ENCODE peak calls at places on chromosomes 3 and 15, in eight cellular contexts. One of them, this sample, is unnamed.

GRCh38 chr15:101201411-101202174 is 50.3 kb downstream of the CHSY1 start:
- DNase-seq in fibroblast of lung: peak; percentile 99
- DNase-seq in HCT116: peak; percentile 19
- DNase-seq in GM12878: no peak
- DNase-seq in ascending aorta: peak; percentile 98
- DNase-seq in cardiac muscle cell: peak; percentile 62
- DNase-seq in left ventricle myocardium inferior: peak; percentile 87
- DNase-seq in endodermal cell: peak; percentile 97
- DNase-seq in this sample: peak; percentile 92

GRCh38 chr3:4047343-4047742 is 248.1 kb downstream of the LRRN1 start:
- DNase-seq in fibroblast of lung: no peak
- DNase-seq in HCT116: no peak
- DNase-seq in GM12878: no peak
- DNase-seq in ascending aorta: no peak
- DNase-seq in cardiac muscle cell: no peak
- DNase-seq in left ventricle myocardium inferior: no peak
- DNase-seq in endodermal cell: no peak
- DNase-seq in this sample: no peak

GRCh38 chr3:23108651-23109050 is 94.5 kb upstream of the UBE2E2 start:
- DNase-seq in fibroblast of lung: no peak
- DNase-seq in HCT116: no peak
- DNase-seq in GM12878: no peak
- DNase-seq in ascending aorta: no peak
- DNase-seq in cardiac muscle cell: no peak
- DNase-seq in left ventricle myocardium inferior: no peak
- DNase-seq in endodermal cell: no peak
- DNase-seq in this sample: no peak

GRCh38 chr3:46880884-46881818 is 3.6 kb downstream of the PTH1R start:
- DNase-seq in fibroblast of lung: no peak
- DNase-seq in HCT116: no peak
- DNase-seq in GM12878: no peak
- DNase-seq in ascending aorta: no peak
- DNase-seq in cardiac muscle cell: no peak
- DNase-seq in left ventricle myocardium inferior: no peak
- DNase-seq in endodermal cell: peak; percentile 86
- DNase-seq in this sample: no peak

GRCh38 chr3:152291238-152291637 is 22.5 kb downstream of the MBNL1 start:
- DNase-seq in fibroblast of lung: no peak
- DNase-seq in HCT116: no peak
- DNase-seq in GM12878: no peak
- DNase-seq in ascending aorta: no peak
- DNase-seq in cardiac muscle cell: no peak
- DNase-seq in left ventricle myocardium inferior: no peak
- DNase-seq in endodermal cell: no peak
- DNase-seq in this sample: no peak

GRCh38 chr3:48303021-48303420 is 30.4 kb downstream of the SPINK8 start:
- DNase-seq in fibroblast of lung: no peak
- DNase-seq in HCT116: no peak
- DNase-seq in GM12878: no peak
- DNase-seq in ascending aorta: no peak
- DNase-seq in cardiac muscle cell: no peak
- DNase-seq in left ventricle myocardium inferior: no peak
- DNase-seq in endodermal cell: no peak
- DNase-seq in this sample: no peak

GRCh38 chr15:48493084-48493762 is 152.3 kb downstream of the FBN1 start:
- DNase-seq in fibroblast of lung: peak; percentile 95
- DNase-seq in HCT116: no peak
- DNase-seq in GM12878: no peak
- DNase-seq in ascending aorta: no peak
- DNase-seq in cardiac muscle cell: no peak
- DNase-seq in left ventricle myocardium inferior: no peak
- DNase-seq in endodermal cell: no peak
- DNase-seq in this sample: peak; percentile 38

GRCh38 chr3:101813817-101814440 is 34.9 kb downstream of the NXPE3 start:
- DNase-seq in fibroblast of lung: peak; percentile 67
- DNase-seq in HCT116: peak; percentile 7
- DNase-seq in GM12878: no peak
- DNase-seq in ascending aorta: no peak
- DNase-seq in cardiac muscle cell: no peak
- DNase-seq in left ventricle myocardium inferior: no peak
- DNase-seq in endodermal cell: no peak
- DNase-seq in this sample: no peak

GRCh38 chr3:52233968-52234367 is 5.0 kb downstream of the TWF2 start:
- DNase-seq in fibroblast of lung: no peak
- DNase-seq in HCT116: no peak
- DNase-seq in GM12878: no peak
- DNase-seq in ascending aorta: no peak
- DNase-seq in cardiac muscle cell: no peak
- DNase-seq in left ventricle myocardium inferior: peak; percentile 71
- DNase-seq in endodermal cell: no peak
- DNase-seq in this sample: no peak

GRCh38 chr15:79430901-79431635 is 1.1 kb upstream of the MINAR1 start:
- DNase-seq in fibroblast of lung: no peak
- DNase-seq in HCT116: no peak
- DNase-seq in GM12878: no peak
- DNase-seq in ascending aorta: no peak
- DNase-seq in cardiac muscle cell: peak; percentile 30
- DNase-seq in left ventricle myocardium inferior: no peak
- DNase-seq in endodermal cell: peak; percentile 67
- DNase-seq in this sample: no peak
- H3K27me3 ChIP-seq in fibroblast of lung: peaks cover 23% of the 10 kb centered on the region
- H3K27me3 ChIP-seq in HCT116: no peaks in the 10 kb centered on the region
- H3K27me3 ChIP-seq in GM12878: peaks cover 10% of the 10 kb centered on the region
- H3K27me3 ChIP-seq in ascending aorta: no peaks in the 10 kb centered on the region
- H3K27me3 ChIP-seq in cardiac muscle cell: peaks cover 84% of the 10 kb centered on the region
- H3K27me3 ChIP-seq in left ventricle myocardium inferior: peaks cover 100% of the 10 kb centered on the region
- H3K27me3 ChIP-seq in endodermal cell: peaks cover 91% of the 10 kb centered on the region
- H3K27me3 ChIP-seq in this sample: peaks cover 43% of the 10 kb centered on the region

DNA sequence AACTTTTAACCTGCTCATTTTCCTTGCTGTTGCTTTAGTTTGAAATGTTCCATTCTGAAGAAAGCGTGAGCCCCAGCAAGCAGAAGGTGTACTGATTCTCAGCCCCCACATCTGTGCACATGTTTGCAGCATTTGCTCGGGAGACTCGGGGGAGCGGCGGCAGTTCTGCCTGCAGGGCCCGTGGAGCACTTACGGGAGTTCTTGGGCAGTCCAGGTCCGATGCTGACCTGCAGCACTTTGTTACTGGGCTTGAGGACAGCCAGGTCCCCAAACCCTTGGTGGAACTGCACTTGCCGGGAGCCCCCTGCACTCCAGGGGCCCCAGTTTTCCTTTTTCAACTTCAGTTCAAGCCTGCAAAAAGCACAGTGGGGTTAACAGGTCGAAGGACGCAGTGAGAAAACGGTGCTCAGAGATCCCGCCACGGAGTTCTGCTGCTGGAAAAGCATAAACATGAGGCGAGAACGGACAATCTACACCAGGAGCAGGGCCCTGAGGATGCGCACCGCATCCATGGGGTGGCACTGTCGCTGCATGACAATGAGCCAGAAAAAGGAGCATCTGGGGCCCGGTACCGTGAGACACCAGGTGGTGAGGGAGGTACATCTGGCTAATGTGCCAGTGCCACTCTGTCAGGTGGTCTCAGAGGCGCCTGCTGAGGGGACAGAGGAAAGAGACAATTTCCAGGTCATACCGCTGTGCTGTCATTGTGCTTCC is 45.6 kb upstream of the LDHAL6B start:
- DNase-seq in fibroblast of lung: peak; percentile 44
- DNase-seq in HCT116: no peak
- DNase-seq in GM12878: no peak
- DNase-seq in ascending aorta: no peak
- DNase-seq in cardiac muscle cell: peak; percentile 43
- DNase-seq in left ventricle myocardium inferior: no peak
- DNase-seq in endodermal cell: peak; percentile 91
- DNase-seq in this sample: no peak
- TF ChIP-seq CTCF in fibroblast of lung: peak; percentile 38
- TF ChIP-seq CTCF in HCT116: peak; percentile 82
- TF ChIP-seq CTCF in GM12878: peak; percentile 43
- TF ChIP-seq CTCF in ascending aorta: no peak
- TF ChIP-seq CTCF in cardiac muscle cell: peak; percentile 39
- TF ChIP-seq CTCF in left ventricle myocardium inferior: peak; percentile 43
- TF ChIP-seq CTCF in endodermal cell: peak; percentile 85
- TF ChIP-seq CTCF in this sample: peak; percentile 50

DNA sequence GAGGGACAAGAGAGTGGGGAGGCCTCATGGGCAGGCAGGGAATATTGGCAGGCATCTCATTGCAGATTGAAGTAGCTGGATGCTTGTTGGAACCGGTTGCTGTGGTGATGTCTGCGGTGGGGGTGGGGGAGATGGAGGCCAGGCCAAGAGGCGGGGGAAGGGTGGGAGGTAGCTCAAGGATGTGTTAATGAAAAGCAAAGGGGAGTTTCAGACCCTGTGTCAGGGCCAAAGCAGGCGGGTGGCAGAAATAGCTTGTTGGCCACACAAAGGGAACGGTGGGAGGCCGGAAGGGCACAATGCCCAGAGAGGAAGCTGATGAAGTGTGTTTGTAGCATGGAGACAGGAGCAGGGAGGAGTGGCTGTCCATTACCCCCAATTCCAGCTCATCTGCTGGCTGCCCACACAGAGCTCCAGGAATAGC is 28.0 kb downstream of the CCDC33 start:
- DNase-seq in fibroblast of lung: no peak
- DNase-seq in HCT116: no peak
- DNase-seq in GM12878: no peak
- DNase-seq in ascending aorta: no peak
- DNase-seq in cardiac muscle cell: no peak
- DNase-seq in left ventricle myocardium inferior: no peak
- DNase-seq in endodermal cell: peak; percentile 69
- DNase-seq in this sample: no peak
- H3K27me3 ChIP-seq in fibroblast of lung: peaks cover 22% of the 10 kb centered on the region
- H3K27me3 ChIP-seq in HCT116: peaks cover 59% of the 10 kb centered on the region
- H3K27me3 ChIP-seq in GM12878: peaks cover 4% of the 10 kb centered on the region
- H3K27me3 ChIP-seq in ascending aorta: no peaks in the 10 kb centered on the region
- H3K27me3 ChIP-seq in cardiac muscle cell: no peaks in the 10 kb centered on the region
- H3K27me3 ChIP-seq in left ventricle myocardium inferior: peaks cover 93% of the 10 kb centered on the region
- H3K27me3 ChIP-seq in endodermal cell: no peaks in the 10 kb centered on the region
- H3K27me3 ChIP-seq in this sample: peaks cover 46% of the 10 kb centered on the region

GRCh38 chr3:100740207-100740606 is 30.9 kb downstream of the TFG start:
- DNase-seq in fibroblast of lung: no peak
- DNase-seq in HCT116: no peak
- DNase-seq in GM12878: no peak
- DNase-seq in ascending aorta: no peak
- DNase-seq in cardiac muscle cell: no peak
- DNase-seq in left ventricle myocardium inferior: no peak
- DNase-seq in endodermal cell: no peak
- DNase-seq in this sample: no peak

GRCh38 chr3:100732435-100732834 is 23.1 kb downstream of the TFG start:
- DNase-seq in fibroblast of lung: no peak
- DNase-seq in HCT116: no peak
- DNase-seq in GM12878: no peak
- DNase-seq in ascending aorta: no peak
- DNase-seq in cardiac muscle cell: no peak
- DNase-seq in left ventricle myocardium inferior: no peak
- DNase-seq in endodermal cell: no peak
- DNase-seq in this sample: no peak

DNA sequence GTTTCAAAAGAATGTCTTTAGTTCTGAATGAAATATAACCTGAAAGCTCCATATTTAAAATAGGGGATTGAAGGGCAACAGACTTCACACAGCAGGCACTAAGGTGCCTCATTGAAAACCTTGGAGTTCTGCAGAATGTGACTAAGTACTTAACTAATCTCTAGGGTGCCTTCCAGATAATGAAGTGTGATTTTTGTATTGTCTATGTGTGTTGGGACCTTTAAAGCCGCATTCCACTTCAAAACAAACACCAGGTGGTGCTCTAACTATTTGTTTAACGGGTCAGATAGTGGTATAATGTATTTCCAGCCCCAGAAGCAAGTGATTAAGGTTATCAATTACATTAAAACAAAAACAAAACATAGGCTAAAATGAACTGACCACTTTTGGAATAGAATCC is 28.0 kb downstream of the TFG start:
- DNase-seq in fibroblast of lung: peak; percentile 38
- DNase-seq in HCT116: no peak
- DNase-seq in GM12878: no peak
- DNase-seq in ascending aorta: no peak
- DNase-seq in cardiac muscle cell: peak; percentile 53
- DNase-seq in left ventricle myocardium inferior: no peak
- DNase-seq in endodermal cell: peak; percentile 64
- DNase-seq in this sample: no peak
- TF ChIP-seq CTCF in fibroblast of lung: peak; percentile 34
- TF ChIP-seq CTCF in HCT116: peak; percentile 20
- TF ChIP-seq CTCF in GM12878: peak; percentile 21
- TF ChIP-seq CTCF in ascending aorta: peak; percentile 43
- TF ChIP-seq CTCF in cardiac muscle cell: peak; percentile 45
- TF ChIP-seq CTCF in left ventricle myocardium inferior: peak; percentile 48
- TF ChIP-seq CTCF in endodermal cell: peak; percentile 62
- TF ChIP-seq CTCF in this sample: peak; percentile 45

GRCh38 chr3:122913539-122914100 is 113.9 kb downstream of the SEMA5B start:
- DNase-seq in fibroblast of lung: no peak
- DNase-seq in HCT116: no peak
- DNase-seq in GM12878: no peak
- DNase-seq in ascending aorta: peak; percentile 47
- DNase-seq in cardiac muscle cell: no peak
- DNase-seq in left ventricle myocardium inferior: no peak
- DNase-seq in endodermal cell: peak; percentile 38
- DNase-seq in this sample: no peak

GRCh38 chr3:122915300-122916055 is 112.1 kb downstream of the SEMA5B start:
- DNase-seq in fibroblast of lung: no peak
- DNase-seq in HCT116: no peak
- DNase-seq in GM12878: no peak
- DNase-seq in ascending aorta: peak; percentile 52
- DNase-seq in cardiac muscle cell: no peak
- DNase-seq in left ventricle myocardium inferior: no peak
- DNase-seq in endodermal cell: peak; percentile 33
- DNase-seq in this sample: no peak

GRCh38 chr3:122908251-122908650 is 113.4 kb downstream of the SLC49A4 start:
- DNase-seq in fibroblast of lung: no peak
- DNase-seq in HCT116: no peak
- DNase-seq in GM12878: no peak
- DNase-seq in ascending aorta: no peak
- DNase-seq in cardiac muscle cell: no peak
- DNase-seq in left ventricle myocardium inferior: no peak
- DNase-seq in endodermal cell: peak; percentile 35
- DNase-seq in this sample: no peak

GRCh38 chr3:122912772-122913538 is 114.6 kb downstream of the SEMA5B start:
- DNase-seq in fibroblast of lung: no peak
- DNase-seq in HCT116: no peak
- DNase-seq in GM12878: no peak
- DNase-seq in ascending aorta: peak; percentile 44
- DNase-seq in cardiac muscle cell: no peak
- DNase-seq in left ventricle myocardium inferior: no peak
- DNase-seq in endodermal cell: peak; percentile 54
- DNase-seq in this sample: no peak

DNA sequence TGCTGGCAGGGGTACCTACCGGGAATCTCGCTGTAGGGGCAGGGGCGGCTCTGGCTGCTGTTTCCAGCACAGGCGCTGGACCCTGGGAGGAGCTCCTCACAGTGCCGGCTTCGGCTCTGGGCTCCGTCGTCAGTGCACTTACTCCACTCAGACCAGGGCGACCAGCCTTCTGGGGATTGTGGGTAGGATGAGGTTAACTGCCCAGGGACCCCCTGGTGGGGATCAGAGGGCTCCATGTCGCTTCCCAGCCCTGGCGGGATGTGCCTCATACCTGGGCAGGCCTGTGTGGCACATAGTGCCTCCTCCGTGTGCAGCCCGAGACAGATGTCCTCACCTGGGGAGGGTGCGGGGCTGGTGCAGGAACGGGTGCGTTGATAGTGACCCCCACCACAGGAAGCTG is 115.7 kb downstream of the SEMA5B start:
- DNase-seq in fibroblast of lung: no peak
- DNase-seq in HCT116: no peak
- DNase-seq in GM12878: no peak
- DNase-seq in ascending aorta: peak; percentile 58
- DNase-seq in cardiac muscle cell: no peak
- DNase-seq in left ventricle myocardium inferior: no peak
- DNase-seq in endodermal cell: no peak
- DNase-seq in this sample: no peak
- H3K27me3 ChIP-seq in fibroblast of lung: peaks cover 11% of the 10 kb centered on the region
- H3K27me3 ChIP-seq in HCT116: no peaks in the 10 kb centered on the region
- H3K27me3 ChIP-seq in GM12878: no peaks in the 10 kb centered on the region
- H3K27me3 ChIP-seq in ascending aorta: no peaks in the 10 kb centered on the region
- H3K27me3 ChIP-seq in cardiac muscle cell: no peaks in the 10 kb centered on the region
- H3K27me3 ChIP-seq in left ventricle myocardium inferior: peaks cover 22% of the 10 kb centered on the region
- H3K27me3 ChIP-seq in endodermal cell: no peaks in the 10 kb centered on the region
- H3K27me3 ChIP-seq in this sample: peaks cover 32% of the 10 kb centered on the region